ENCODE peak calls at places on chromosomes 1 and 21, in ten cellular contexts. F, C, G, N, Y, Q, M, S, P and R are unnamed samples. For H3K4me1, the result is how much of the 10 kb centered on the place peaks cover.

GRCh38 chr1:225655509-225656258 is 2.8 kb upstream of the ENAH start:
- DNase-seq in F (peak), C (peak), G (peak), N (peak), Y (peak), Q (no peak), M (peak), S (peak), P (peak), R (peak)

GRCh38 chr1:206643118-206643698 is 7.9 kb downstream of the DYRK3 start:
- DNase-seq in F (no peak), C (no peak), G (no peak), N (no peak), Y (no peak), Q (no peak), M (no peak), S (no peak), P (no peak), R (no peak)

GRCh38 chr1:245679796-245680195 is 525.0 kb downstream of the KIF26B start:
- DNase-seq in F (no peak), C (no peak), G (no peak), N (no peak), Y (no peak), Q (no peak), M (no peak), S (no peak), P (no peak), R (no peak)

GRCh38 chr1:4068076-4068475 is 168.0 kb upstream of the C1orf174 start:
- DNase-seq in F (no peak), C (no peak), G (no peak), N (no peak), Y (no peak), Q (no peak), M (no peak), S (no peak), P (no peak), R (no peak)

GRCh38 chr1:231335663-231336602 is 1.7 kb downstream of the EXOC8 start:
- DNase-seq in F (no peak), C (no peak), G (no peak), N (no peak), Y (no peak), Q (no peak), M (no peak), S (no peak), P (no peak), R (no peak)

GRCh38 chr1:119554188-119554587 is 47.2 kb downstream of the HSD3B1 start:
- DNase-seq in F (no peak), C (peak), G (no peak), N (peak), Y (peak), Q (no peak), M (no peak), S (peak), P (peak), R (no peak)

GRCh38 chr1:78145105-78145580 is 99.4 kb downstream of the GIPC2 start:
- DNase-seq in F (peak), C (peak), G (no peak), N (peak), Y (peak), Q (no peak), M (peak), S (peak), P (peak), R (peak)

GRCh38 chr1:36576118-36576517 is 93.4 kb upstream of the CSF3R start:
- DNase-seq in F (peak), C (peak), G (no peak), N (peak), Y (peak), Q (no peak), M (peak), S (peak), P (peak), R (peak)

GRCh38 chr1:164707868-164708331 is 148.9 kb downstream of the PBX1 start:
- DNase-seq in F (peak), C (peak), G (no peak), N (no peak), Y (peak), Q (no peak), M (no peak), S (no peak), P (peak), R (no peak)

GRCh38 chr21:38663282-38663681 is 142.4 kb upstream of the ETS2 start:
- DNase-seq in F (no peak), C (no peak), G (no peak), N (no peak), Y (no peak), Q (no peak), M (no peak), S (no peak), P (no peak), R (no peak)

GRCh38 chr1:35398739-35399138 is 130.2 kb downstream of the ZMYM4 start:
- DNase-seq in F (no peak), C (no peak), G (no peak), N (no peak), Y (no peak), Q (no peak), M (no peak), S (no peak), P (no peak), R (no peak)

GRCh38 chr1:11529763-11530730 is 51.1 kb downstream of the DISP3 start:
- DNase-seq in F (no peak), C (no peak), G (no peak), N (no peak), Y (peak), Q (no peak), M (no peak), S (no peak), P (no peak), R (no peak)

GRCh38 chr1:93620841-93621210 is 60.8 kb downstream of the BCAR3 start:
- DNase-seq in F (no peak), C (no peak), G (no peak), N (no peak), Y (peak), Q (no peak), M (no peak), S (no peak), P (no peak), R (no peak)

GRCh38 chr1:234408757-234409156 is 35.5 kb downstream of the COA6 start:
- DNase-seq in F (no peak), C (no peak), G (no peak), N (no peak), Y (no peak), Q (no peak), M (no peak), S (no peak), P (no peak), R (no peak)

GRCh38 chr1:24481098-24481497 is 21.5 kb upstream of the RCAN3 start:
- DNase-seq in F (no peak), C (no peak), G (no peak), N (peak), Y (no peak), Q (no peak), M (no peak), S (no peak), P (no peak), R (no peak)

GRCh38 chr1:94169126-94169525 is 48.2 kb upstream of the ABCA4 start:
- DNase-seq in F (no peak), C (no peak), G (no peak), N (no peak), Y (no peak), Q (no peak), M (no peak), S (no peak), P (no peak), R (no peak)

GRCh38 chr21:28442624-28443023 is 550.1 kb downstream of the LTN1 start:
- DNase-seq in F (no peak), C (no peak), G (no peak), N (no peak), Y (no peak), Q (no peak), M (no peak), S (no peak), P (no peak), R (no peak)

GRCh38 chr1:87335175-87335992 is 6.7 kb downstream of the LMO4 start:
- DNase-seq in F (no peak), C (peak), G (no peak), N (peak), Y (peak), Q (peak), M (peak), S (peak), P (peak), R (peak)

GRCh38 chr1:98924971-98925370 is 79.7 kb downstream of the PLPPR5 start:
- DNase-seq in F (no peak), C (no peak), G (no peak), N (no peak), Y (no peak), Q (no peak), M (no peak), S (no peak), P (no peak), R (no peak)

GRCh38 chr1:150187560-150187931 is 37.8 kb downstream of the PLEKHO1 start:
- DNase-seq in F (no peak), C (no peak), G (no peak), N (no peak), Y (no peak), Q (no peak), M (no peak), S (no peak), P (no peak), R (no peak)

DNA sequence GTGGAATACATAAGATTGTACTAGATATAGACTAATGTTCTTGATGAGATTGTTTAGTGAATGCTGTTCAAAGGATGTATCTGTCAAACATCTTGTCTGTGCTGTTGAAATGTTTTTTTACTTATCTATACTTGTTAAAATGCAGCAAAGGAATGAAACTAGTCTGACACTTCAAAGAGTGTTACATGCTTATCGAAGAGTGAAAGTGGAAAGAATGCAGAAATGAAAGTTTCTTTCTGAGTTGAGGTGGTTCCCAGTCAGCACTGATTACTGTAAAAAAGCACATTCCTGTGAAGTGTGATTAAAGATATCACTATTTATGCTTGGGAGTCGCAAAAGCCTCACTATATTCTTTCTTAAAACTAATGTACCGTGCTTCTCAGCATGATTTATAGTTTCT is 1225.2 kb downstream of the NCAM2 start:
- DNase-seq in F (no peak), C (no peak), G (no peak), N (no peak), Y (no peak), Q (no peak), M (no peak), S (no peak), P (no peak), R (no peak)
- H3K4me1 ChIP-seq in F (under half), C (under half), G (under half), N (under half), Y (under half), Q (under half), M (under half), S (under half), P (under half), R (under half)

DNA sequence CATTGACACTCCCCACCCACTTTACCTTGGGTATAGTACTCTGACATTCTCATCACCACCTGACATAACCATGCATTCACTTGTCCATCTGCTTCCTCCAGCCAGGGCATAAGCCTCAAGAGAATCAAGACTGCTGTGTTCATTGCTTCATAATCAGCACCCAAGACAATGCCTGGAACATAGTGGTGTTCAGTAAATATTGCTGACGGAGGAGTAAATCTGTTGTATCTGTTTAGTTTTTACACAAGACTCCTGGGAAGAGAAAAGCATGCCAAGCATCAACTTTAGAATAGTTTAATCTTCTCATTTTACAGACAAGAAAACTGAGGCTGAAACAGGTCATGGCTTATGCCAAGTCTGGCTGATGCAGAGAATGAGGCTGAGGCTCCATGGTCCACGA is 173.9 kb upstream of the DUSP10 start:
- DNase-seq in F (no peak), C (no peak), G (no peak), N (no peak), Y (no peak), Q (no peak), M (no peak), S (no peak), P (no peak), R (no peak)
- H3K27ac ChIP-seq in F (no peak), C (no peak), G (no peak), N (no peak), Y (no peak), Q (no peak), M (no peak), S (no peak), P (no peak), R (no peak)

GRCh38 chr1:7581754-7582264 is 189.3 kb upstream of the VAMP3 start:
- DNase-seq in F (no peak), C (no peak), G (no peak), N (no peak), Y (no peak), Q (peak), M (peak), S (no peak), P (no peak), R (no peak)

GRCh38 chr1:7584643-7585042 is 186.5 kb upstream of the VAMP3 start:
- DNase-seq in F (no peak), C (no peak), G (no peak), N (no peak), Y (no peak), Q (peak), M (peak), S (no peak), P (no peak), R (no peak)

GRCh38 chr1:7582439-7582972 is 188.6 kb upstream of the VAMP3 start:
- DNase-seq in F (no peak), C (no peak), G (no peak), N (no peak), Y (no peak), Q (peak), M (peak), S (no peak), P (no peak), R (no peak)

GRCh38 chr1:7584157-7584556 is 186.9 kb upstream of the VAMP3 start:
- DNase-seq in F (no peak), C (no peak), G (no peak), N (no peak), Y (no peak), Q (peak), M (peak), S (no peak), P (no peak), R (no peak)

GRCh38 chr1:7583291-7584096 is 187.6 kb upstream of the VAMP3 start:
- DNase-seq in F (no peak), C (no peak), G (no peak), N (no peak), Y (no peak), Q (peak), M (peak), S (no peak), P (no peak), R (no peak)
- TF ChIP-seq CTCF in F (no peak), C (no peak), G (no peak), N (no peak), Y (no peak), Q (no peak), M (no peak), S (no peak), P (no peak), R (no peak)

GRCh38 chr1:199644912-199645311 is 382.6 kb upstream of the NR5A2 start:
- DNase-seq in F (no peak), C (no peak), G (no peak), N (no peak), Y (no peak), Q (no peak), M (no peak), S (no peak), P (no peak), R (no peak)

GRCh38 chr1:199641531-199641930 is 386.0 kb upstream of the NR5A2 start:
- DNase-seq in F (no peak), C (no peak), G (no peak), N (no peak), Y (no peak), Q (no peak), M (no peak), S (no peak), P (no peak), R (no peak)

GRCh38 chr1:199639453-199639852 is 388.1 kb upstream of the NR5A2 start:
- DNase-seq in F (no peak), C (no peak), G (no peak), N (no peak), Y (no peak), Q (no peak), M (no peak), S (no peak), P (no peak), R (no peak)
- H3K4me1 ChIP-seq in F (under half), C (under half), G (under half), N (under half), Y (under half), Q (under half), M (under half), S (under half), P (under half), R (under half)